ENCODE peak calls at places on chromosomes 2 and 18, in eight cellular contexts. One of them, this sample, is unnamed.

GRCh38 chr18:57906852-57907251 is 103.7 kb upstream of the ATP8B1 start:
- DNase-seq in B cell: no peak
- DNase-seq in Panc1: no peak
- DNase-seq in ovary: no peak
- DNase-seq in CD8-positive, alpha-beta T cell: no peak
- DNase-seq in tibial artery: no peak
- DNase-seq in glutamatergic neuron: no peak
- DNase-seq in AG04449: no peak
- DNase-seq in this sample: no peak

GRCh38 chr2:197011033-197011432 is 84.5 kb upstream of the PGAP1 start:
- DNase-seq in B cell: no peak
- DNase-seq in Panc1: no peak
- DNase-seq in ovary: no peak
- DNase-seq in CD8-positive, alpha-beta T cell: no peak
- DNase-seq in tibial artery: no peak
- DNase-seq in glutamatergic neuron: no peak
- DNase-seq in AG04449: no peak
- DNase-seq in this sample: no peak

GRCh38 chr2:75360945-75361344 is 161.6 kb upstream of the TACR1 start:
- DNase-seq in B cell: no peak
- DNase-seq in Panc1: no peak
- DNase-seq in ovary: no peak
- DNase-seq in CD8-positive, alpha-beta T cell: no peak
- DNase-seq in tibial artery: no peak
- DNase-seq in glutamatergic neuron: no peak
- DNase-seq in AG04449: no peak
- DNase-seq in this sample: no peak

GRCh38 chr2:174664084-174664759 is 66.6 kb upstream of the WIPF1 start:
- DNase-seq in B cell: no peak
- DNase-seq in Panc1: no peak
- DNase-seq in ovary: no peak
- DNase-seq in CD8-positive, alpha-beta T cell: no peak
- DNase-seq in tibial artery: no peak
- DNase-seq in glutamatergic neuron: no peak
- DNase-seq in AG04449: no peak
- DNase-seq in this sample: no peak

GRCh38 chr2:149342509-149342908 is 12.1 kb downstream of the LYPD6 start:
- DNase-seq in B cell: no peak
- DNase-seq in Panc1: no peak
- DNase-seq in ovary: no peak
- DNase-seq in CD8-positive, alpha-beta T cell: no peak
- DNase-seq in tibial artery: no peak
- DNase-seq in glutamatergic neuron: no peak
- DNase-seq in AG04449: no peak
- DNase-seq in this sample: no peak

GRCh38 chr2:167749016-167749415 is 498.4 kb downstream of the STK39 start:
- DNase-seq in B cell: no peak
- DNase-seq in Panc1: no peak
- DNase-seq in ovary: no peak
- DNase-seq in CD8-positive, alpha-beta T cell: no peak
- DNase-seq in tibial artery: no peak
- DNase-seq in glutamatergic neuron: no peak
- DNase-seq in AG04449: no peak
- DNase-seq in this sample: no peak

GRCh38 chr2:177165103-177165583 is 47.5 kb upstream of the HNRNPA3 start:
- DNase-seq in B cell: no peak
- DNase-seq in Panc1: no peak
- DNase-seq in ovary: peak; percentile 50
- DNase-seq in CD8-positive, alpha-beta T cell: no peak
- DNase-seq in tibial artery: peak; percentile 51
- DNase-seq in glutamatergic neuron: no peak
- DNase-seq in AG04449: no peak
- DNase-seq in this sample: no peak

GRCh38 chr2:15170068-15170775 is 390.9 kb downstream of the NBAS start:
- DNase-seq in B cell: no peak
- DNase-seq in Panc1: no peak
- DNase-seq in ovary: no peak
- DNase-seq in CD8-positive, alpha-beta T cell: no peak
- DNase-seq in tibial artery: no peak
- DNase-seq in glutamatergic neuron: no peak
- DNase-seq in AG04449: no peak
- DNase-seq in this sample: no peak

GRCh38 chr18:10101729-10102128 is 187.9 kb downstream of the VAPA start:
- DNase-seq in B cell: no peak
- DNase-seq in Panc1: no peak
- DNase-seq in ovary: no peak
- DNase-seq in CD8-positive, alpha-beta T cell: no peak
- DNase-seq in tibial artery: no peak
- DNase-seq in glutamatergic neuron: no peak
- DNase-seq in AG04449: no peak
- DNase-seq in this sample: no peak

GRCh38 chr2:69083126-69083733 is 70.3 kb downstream of the ANTXR1 start:
- DNase-seq in B cell: no peak
- DNase-seq in Panc1: peak; percentile 39
- DNase-seq in ovary: no peak
- DNase-seq in CD8-positive, alpha-beta T cell: no peak
- DNase-seq in tibial artery: no peak
- DNase-seq in glutamatergic neuron: no peak
- DNase-seq in AG04449: no peak
- DNase-seq in this sample: no peak

GRCh38 chr2:70515938-70516337 is 37.7 kb downstream of the TGFA start:
- DNase-seq in B cell: no peak
- DNase-seq in Panc1: no peak
- DNase-seq in ovary: no peak
- DNase-seq in CD8-positive, alpha-beta T cell: no peak
- DNase-seq in tibial artery: no peak
- DNase-seq in glutamatergic neuron: no peak
- DNase-seq in AG04449: no peak
- DNase-seq in this sample: no peak

GRCh38 chr2:31247671-31248070 is 13.7 kb downstream of the EHD3 start:
- DNase-seq in B cell: no peak
- DNase-seq in Panc1: no peak
- DNase-seq in ovary: no peak
- DNase-seq in CD8-positive, alpha-beta T cell: no peak
- DNase-seq in tibial artery: no peak
- DNase-seq in glutamatergic neuron: no peak
- DNase-seq in AG04449: no peak
- DNase-seq in this sample: no peak

GRCh38 chr2:40859617-40860016 is 407.7 kb upstream of the SLC8A1 start:
- DNase-seq in B cell: no peak
- DNase-seq in Panc1: no peak
- DNase-seq in ovary: no peak
- DNase-seq in CD8-positive, alpha-beta T cell: no peak
- DNase-seq in tibial artery: no peak
- DNase-seq in glutamatergic neuron: no peak
- DNase-seq in AG04449: no peak
- DNase-seq in this sample: no peak

GRCh38 chr2:181586569-181587076 is 70.3 kb downstream of the CERKL start:
- DNase-seq in B cell: no peak
- DNase-seq in Panc1: no peak
- DNase-seq in ovary: no peak
- DNase-seq in CD8-positive, alpha-beta T cell: no peak
- DNase-seq in tibial artery: no peak
- DNase-seq in glutamatergic neuron: peak; percentile 50
- DNase-seq in AG04449: no peak
- DNase-seq in this sample: peak; percentile 23

GRCh38 chr2:69177063-69177771 is 164.2 kb downstream of the ANTXR1 start:
- DNase-seq in B cell: no peak
- DNase-seq in Panc1: no peak
- DNase-seq in ovary: peak; percentile 64
- DNase-seq in CD8-positive, alpha-beta T cell: no peak
- DNase-seq in tibial artery: peak; percentile 75
- DNase-seq in glutamatergic neuron: no peak
- DNase-seq in AG04449: peak; percentile 81
- DNase-seq in this sample: no peak

GRCh38 chr2:117760916-117761315 is 53.6 kb upstream of the DDX18 start:
- DNase-seq in B cell: no peak
- DNase-seq in Panc1: no peak
- DNase-seq in ovary: no peak
- DNase-seq in CD8-positive, alpha-beta T cell: no peak
- DNase-seq in tibial artery: no peak
- DNase-seq in glutamatergic neuron: no peak
- DNase-seq in AG04449: no peak
- DNase-seq in this sample: no peak

GRCh38 chr2:215489288-215489848 is 53.5 kb upstream of the FN1 start:
- DNase-seq in B cell: no peak
- DNase-seq in Panc1: no peak
- DNase-seq in ovary: no peak
- DNase-seq in CD8-positive, alpha-beta T cell: no peak
- DNase-seq in tibial artery: no peak
- DNase-seq in glutamatergic neuron: no peak
- DNase-seq in AG04449: no peak
- DNase-seq in this sample: no peak
- TF ChIP-seq CTCF in B cell: no peak
- TF ChIP-seq CTCF in Panc1: no peak
- TF ChIP-seq CTCF in ovary: no peak
- TF ChIP-seq CTCF in CD8-positive, alpha-beta T cell: no peak
- TF ChIP-seq CTCF in tibial artery: no peak
- TF ChIP-seq CTCF in glutamatergic neuron: no peak
- TF ChIP-seq CTCF in AG04449: no peak
- TF ChIP-seq CTCF in this sample: no peak

GRCh38 chr2:141109633-141110032 is 1021.2 kb downstream of the LRP1B start:
- DNase-seq in B cell: no peak
- DNase-seq in Panc1: no peak
- DNase-seq in ovary: no peak
- DNase-seq in CD8-positive, alpha-beta T cell: no peak
- DNase-seq in tibial artery: no peak
- DNase-seq in glutamatergic neuron: no peak
- DNase-seq in AG04449: no peak
- DNase-seq in this sample: peak; percentile 2
- TF ChIP-seq CTCF in B cell: no peak
- TF ChIP-seq CTCF in Panc1: peak; percentile 19
- TF ChIP-seq CTCF in ovary: no peak
- TF ChIP-seq CTCF in CD8-positive, alpha-beta T cell: no peak
- TF ChIP-seq CTCF in tibial artery: no peak
- TF ChIP-seq CTCF in glutamatergic neuron: no peak
- TF ChIP-seq CTCF in AG04449: no peak
- TF ChIP-seq CTCF in this sample: no peak

GRCh38 chr2:143572421-143572820 is 443.2 kb downstream of the ARHGAP15 start:
- DNase-seq in B cell: no peak
- DNase-seq in Panc1: no peak
- DNase-seq in ovary: no peak
- DNase-seq in CD8-positive, alpha-beta T cell: no peak
- DNase-seq in tibial artery: no peak
- DNase-seq in glutamatergic neuron: no peak
- DNase-seq in AG04449: no peak
- DNase-seq in this sample: no peak

GRCh38 chr2:143574069-143574468 is 444.9 kb downstream of the ARHGAP15 start:
- DNase-seq in B cell: no peak
- DNase-seq in Panc1: no peak
- DNase-seq in ovary: no peak
- DNase-seq in CD8-positive, alpha-beta T cell: no peak
- DNase-seq in tibial artery: no peak
- DNase-seq in glutamatergic neuron: no peak
- DNase-seq in AG04449: no peak
- DNase-seq in this sample: no peak

GRCh38 chr2:143579456-143579855 is 450.2 kb downstream of the ARHGAP15 start:
- DNase-seq in B cell: no peak
- DNase-seq in Panc1: no peak
- DNase-seq in ovary: no peak
- DNase-seq in CD8-positive, alpha-beta T cell: no peak
- DNase-seq in tibial artery: no peak
- DNase-seq in glutamatergic neuron: no peak
- DNase-seq in AG04449: no peak
- DNase-seq in this sample: no peak

GRCh38 chr2:143577489-143577888 is 448.3 kb downstream of the ARHGAP15 start:
- DNase-seq in B cell: no peak
- DNase-seq in Panc1: no peak
- DNase-seq in ovary: no peak
- DNase-seq in CD8-positive, alpha-beta T cell: no peak
- DNase-seq in tibial artery: no peak
- DNase-seq in glutamatergic neuron: no peak
- DNase-seq in AG04449: no peak
- DNase-seq in this sample: no peak

GRCh38 chr2:143575340-143575739 is 446.1 kb downstream of the ARHGAP15 start:
- DNase-seq in B cell: no peak
- DNase-seq in Panc1: no peak
- DNase-seq in ovary: no peak
- DNase-seq in CD8-positive, alpha-beta T cell: no peak
- DNase-seq in tibial artery: no peak
- DNase-seq in glutamatergic neuron: no peak
- DNase-seq in AG04449: no peak
- DNase-seq in this sample: no peak
- TF ChIP-seq CTCF in B cell: no peak
- TF ChIP-seq CTCF in Panc1: peak; percentile 30
- TF ChIP-seq CTCF in ovary: no peak
- TF ChIP-seq CTCF in CD8-positive, alpha-beta T cell: no peak
- TF ChIP-seq CTCF in tibial artery: no peak
- TF ChIP-seq CTCF in glutamatergic neuron: no peak
- TF ChIP-seq CTCF in AG04449: peak; percentile 16
- TF ChIP-seq CTCF in this sample: peak; percentile 18

GRCh38 chr2:127747621-127748020 is 46.3 kb downstream of the SFT2D3 start:
- DNase-seq in B cell: no peak
- DNase-seq in Panc1: no peak
- DNase-seq in ovary: no peak
- DNase-seq in CD8-positive, alpha-beta T cell: no peak
- DNase-seq in tibial artery: no peak
- DNase-seq in glutamatergic neuron: no peak
- DNase-seq in AG04449: no peak
- DNase-seq in this sample: no peak

GRCh38 chr2:127740665-127741287 is 39.5 kb downstream of the SFT2D3 start:
- DNase-seq in B cell: no peak
- DNase-seq in Panc1: no peak
- DNase-seq in ovary: no peak
- DNase-seq in CD8-positive, alpha-beta T cell: no peak
- DNase-seq in tibial artery: no peak
- DNase-seq in glutamatergic neuron: no peak
- DNase-seq in AG04449: no peak
- DNase-seq in this sample: no peak

GRCh38 chr2:127739800-127740199 is 38.5 kb downstream of the SFT2D3 start:
- DNase-seq in B cell: no peak
- DNase-seq in Panc1: no peak
- DNase-seq in ovary: no peak
- DNase-seq in CD8-positive, alpha-beta T cell: no peak
- DNase-seq in tibial artery: no peak
- DNase-seq in glutamatergic neuron: no peak
- DNase-seq in AG04449: no peak
- DNase-seq in this sample: no peak

GRCh38 chr2:127737892-127738291 is 36.6 kb downstream of the SFT2D3 start:
- DNase-seq in B cell: no peak
- DNase-seq in Panc1: no peak
- DNase-seq in ovary: no peak
- DNase-seq in CD8-positive, alpha-beta T cell: no peak
- DNase-seq in tibial artery: no peak
- DNase-seq in glutamatergic neuron: no peak
- DNase-seq in AG04449: no peak
- DNase-seq in this sample: no peak

DNA sequence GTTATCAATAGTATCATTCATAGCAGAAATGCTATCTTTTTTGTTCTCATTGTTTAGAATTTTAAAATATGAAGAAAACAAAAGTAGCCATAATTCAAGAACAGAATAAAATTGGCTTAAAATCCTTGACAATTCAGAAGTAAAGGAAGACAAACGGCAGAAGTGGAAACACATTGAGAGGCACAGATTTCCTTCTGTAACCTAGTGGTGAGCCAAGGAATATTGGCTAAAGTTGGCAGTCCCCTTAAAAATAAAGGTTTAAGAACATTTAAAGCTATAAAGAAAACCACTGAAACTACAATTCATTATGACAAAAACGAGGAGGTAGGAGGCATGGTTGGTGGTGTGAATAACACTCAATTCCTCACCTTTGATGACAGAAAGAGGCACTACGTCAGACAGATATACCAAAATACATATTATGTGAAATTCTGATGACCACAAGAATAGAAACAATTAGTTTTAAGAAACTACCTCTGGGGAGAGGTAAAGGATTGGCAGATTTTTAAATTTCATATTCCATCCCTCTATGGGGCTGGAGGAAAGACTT is 42.3 kb downstream of the SFT2D3 start:
- DNase-seq in B cell: no peak
- DNase-seq in Panc1: no peak
- DNase-seq in ovary: no peak
- DNase-seq in CD8-positive, alpha-beta T cell: no peak
- DNase-seq in tibial artery: no peak
- DNase-seq in glutamatergic neuron: no peak
- DNase-seq in AG04449: no peak
- DNase-seq in this sample: no peak
- TF ChIP-seq CTCF in B cell: no peak
- TF ChIP-seq CTCF in Panc1: no peak
- TF ChIP-seq CTCF in ovary: no peak
- TF ChIP-seq CTCF in CD8-positive, alpha-beta T cell: no peak
- TF ChIP-seq CTCF in tibial artery: no peak
- TF ChIP-seq CTCF in glutamatergic neuron: peak; percentile 22
- TF ChIP-seq CTCF in AG04449: no peak
- TF ChIP-seq CTCF in this sample: no peak